ENCODE peak calls at places on chromosomes 11 and 22, in seven cellular contexts. N is DMS153; T is occipital lobe; M is HT1080; Q is activated CD8-positive, alpha-beta memory T cell treated with anti-CD3 and anti-CD28 coated beads for 1 hour; C is cerebellum; V is Jurkat, Clone E6-1. G is an unnamed sample.

GRCh38 chr11:11387906-11388305 is 34.9 kb upstream of the CSNK2A3 start:
- DNase-seq in N (no peak), T (no peak), M (no peak), Q (no peak), C (no peak), V (no peak), G (no peak)

GRCh38 chr11:34331329-34331728 is 26.5 kb downstream of the ABTB2 start:
- DNase-seq in N (peak), T (no peak), M (peak), Q (no peak), C (no peak), V (no peak), G (no peak)

GRCh38 chr11:2327032-2327431 is 25.2 kb downstream of the TSPAN32 start:
- DNase-seq in N (no peak), T (no peak), M (no peak), Q (no peak), C (no peak), V (no peak), G (no peak)

GRCh38 chr22:35315141-35315854 is 15.6 kb downstream of the TOM1 start:
- DNase-seq in N (no peak), T (no peak), M (no peak), Q (no peak), C (peak), V (no peak), G (no peak)

GRCh38 chr11:50077526-50077925 is 44.9 kb downstream of the OR4C45 start:
- DNase-seq in N (no peak), T (no peak), M (no peak), Q (no peak), C (no peak), V (no peak), G (no peak)

GRCh38 chr11:100302824-100303223 is 384.3 kb upstream of the ARHGAP42 start:
- DNase-seq in N (no peak), T (no peak), M (no peak), Q (no peak), C (no peak), V (no peak), G (no peak)

GRCh38 chr22:37427711-37428635 is 694 bp upstream of the ELFN2 start:
- DNase-seq in N (no peak), T (no peak), M (no peak), Q (no peak), C (no peak), V (no peak), G (no peak)

GRCh38 chr11:72634472-72635095 is 39.6 kb downstream of the PDE2A start:
- DNase-seq in N (no peak), T (no peak), M (no peak), Q (no peak), C (no peak), V (no peak), G (no peak)

GRCh38 chr11:102116453-102117205 is 6.4 kb downstream of the YAP1 start:
- DNase-seq in N (no peak), T (no peak), M (no peak), Q (no peak), C (no peak), V (no peak), G (no peak)

GRCh38 chr11:124080319-124081001 is 34.8 kb upstream of the VWA5A start:
- DNase-seq in N (no peak), T (no peak), M (peak), Q (no peak), C (no peak), V (no peak), G (no peak)

GRCh38 chr11:45624095-45624494 is 41.3 kb downstream of the CHST1 start:
- DNase-seq in N (no peak), T (no peak), M (no peak), Q (no peak), C (no peak), V (no peak), G (no peak)

GRCh38 chr22:28034760-28035401 is 115.8 kb upstream of the PITPNB start:
- DNase-seq in N (peak), T (peak), M (peak), Q (no peak), C (peak), V (peak), G (no peak)

GRCh38 chr22:36790648-36791047 is 14.7 kb upstream of the IFT27 start:
- DNase-seq in N (no peak), T (no peak), M (no peak), Q (no peak), C (no peak), V (no peak), G (no peak)

GRCh38 chr11:4826425-4826824 is 5.3 kb downstream of the OR51F2 start:
- DNase-seq in N (peak), T (no peak), M (peak), Q (no peak), C (no peak), V (peak), G (no peak)

G was measured in SIG-M5.